ENCODE peak calls at places on chromosomes 11 and 22, in five cellular contexts. One of them, this sample, is unnamed.

GRCh38 chr11:118628861-118629549 is 21.6 kb downstream of the PHLDB1 start:
- DNase-seq in GM13977: no peak
- DNase-seq in prostate gland: no peak
- DNase-seq in HFFc6: no peak
- DNase-seq in CD4-positive, alpha-beta T cell: no peak
- DNase-seq in this sample: no peak

GRCh38 chr11:22703040-22703439 is 36.6 kb downstream of the GAS2 start:
- DNase-seq in CD4-positive, alpha-beta T cell: no peak
- DNase-seq in GM13977: no peak
- DNase-seq in HFFc6: no peak
- DNase-seq in prostate gland: peak
- DNase-seq in this sample: peak

GRCh38 chr11:95076416-95076815 is 9.7 kb downstream of the SRSF8 start:
- DNase-seq in prostate gland: peak
- DNase-seq in GM13977: no peak
- DNase-seq in CD4-positive, alpha-beta T cell: no peak
- DNase-seq in HFFc6: no peak
- DNase-seq in this sample: peak

GRCh38 chr11:103699656-103700055 is 336.8 kb upstream of the DDI1 start:
- DNase-seq in CD4-positive, alpha-beta T cell: no peak
- DNase-seq in GM13977: no peak
- DNase-seq in HFFc6: no peak
- DNase-seq in prostate gland: no peak
- DNase-seq in this sample: no peak

GRCh38 chr11:79236541-79236971 is 204.3 kb downstream of the TENM4 start:
- DNase-seq in CD4-positive, alpha-beta T cell: no peak
- DNase-seq in HFFc6: peak
- DNase-seq in GM13977: no peak
- DNase-seq in prostate gland: no peak
- DNase-seq in this sample: peak

GRCh38 chr11:64181506-64182411 is 4.2 kb upstream of the STIP1 start:
- DNase-seq in CD4-positive, alpha-beta T cell: peak
- DNase-seq in GM13977: peak
- DNase-seq in HFFc6: peak
- DNase-seq in prostate gland: peak
- DNase-seq in this sample: peak

GRCh38 chr11:83364500-83365059 is 78.4 kb upstream of the CCDC90B start:
- DNase-seq in prostate gland: no peak
- DNase-seq in CD4-positive, alpha-beta T cell: no peak
- DNase-seq in HFFc6: no peak
- DNase-seq in GM13977: no peak
- DNase-seq in this sample: no peak

GRCh38 chr11:39327302-39327701 is 2132.2 kb downstream of the LRRC4C start:
- DNase-seq in prostate gland: no peak
- DNase-seq in CD4-positive, alpha-beta T cell: no peak
- DNase-seq in GM13977: no peak
- DNase-seq in HFFc6: no peak
- DNase-seq in this sample: no peak

GRCh38 chr22:46937939-46938338 is 175.5 kb downstream of the TBC1D22A start:
- DNase-seq in CD4-positive, alpha-beta T cell: no peak
- DNase-seq in GM13977: no peak
- DNase-seq in prostate gland: no peak
- DNase-seq in HFFc6: no peak
- DNase-seq in this sample: no peak

GRCh38 chr11:117934526-117935307 is 5.5 kb upstream of the TMPRSS13 start:
- DNase-seq in HFFc6: no peak
- DNase-seq in CD4-positive, alpha-beta T cell: no peak
- DNase-seq in prostate gland: no peak
- DNase-seq in GM13977: no peak
- DNase-seq in this sample: no peak

GRCh38 chr11:85680897-85681296 is 5.1 kb downstream of the CCDC89 start:
- DNase-seq in HFFc6: no peak
- DNase-seq in CD4-positive, alpha-beta T cell: no peak
- DNase-seq in GM13977: no peak
- DNase-seq in prostate gland: no peak
- DNase-seq in this sample: no peak

GRCh38 chr11:35185696-35186095 is 46.7 kb downstream of the CD44 start:
- DNase-seq in prostate gland: no peak
- DNase-seq in CD4-positive, alpha-beta T cell: no peak
- DNase-seq in GM13977: no peak
- DNase-seq in HFFc6: no peak
- DNase-seq in this sample: no peak

GRCh38 chr11:17822021-17822781 is 87.6 kb downstream of the KCNC1 start:
- DNase-seq in HFFc6: peak
- DNase-seq in prostate gland: no peak
- DNase-seq in GM13977: no peak
- DNase-seq in CD4-positive, alpha-beta T cell: no peak
- DNase-seq in this sample: peak

GRCh38 chr11:67006029-67006884 is 16.7 kb upstream of the SYT12 start:
- DNase-seq in HFFc6: no peak
- DNase-seq in prostate gland: no peak
- DNase-seq in GM13977: no peak
- DNase-seq in CD4-positive, alpha-beta T cell: no peak
- DNase-seq in this sample: no peak

GRCh38 chr11:94938399-94939055 is 34.8 kb downstream of the CWC15 start:
- DNase-seq in CD4-positive, alpha-beta T cell: no peak
- DNase-seq in GM13977: no peak
- DNase-seq in HFFc6: peak
- DNase-seq in prostate gland: peak
- DNase-seq in this sample: peak

GRCh38 chr22:27116295-27116694 is 458.9 kb downstream of the MIAT start:
- DNase-seq in CD4-positive, alpha-beta T cell: no peak
- DNase-seq in prostate gland: peak
- DNase-seq in HFFc6: no peak
- DNase-seq in GM13977: no peak
- DNase-seq in this sample: no peak

GRCh38 chr22:40396882-40397281 is 26.5 kb downstream of the SGSM3 start:
- DNase-seq in CD4-positive, alpha-beta T cell: no peak
- DNase-seq in GM13977: no peak
- DNase-seq in prostate gland: peak
- DNase-seq in HFFc6: no peak
- DNase-seq in this sample: no peak

GRCh38 chr11:19577391-19577831 is 135.2 kb upstream of the NAV2 start:
- DNase-seq in GM13977: no peak
- DNase-seq in CD4-positive, alpha-beta T cell: no peak
- DNase-seq in prostate gland: no peak
- DNase-seq in HFFc6: no peak
- DNase-seq in this sample: no peak

GRCh38 chr11:2792376-2793250 is 92.8 kb upstream of the KCNQ1OT1 start:
- DNase-seq in prostate gland: no peak
- DNase-seq in CD4-positive, alpha-beta T cell: no peak
- DNase-seq in GM13977: no peak
- DNase-seq in HFFc6: no peak
- DNase-seq in this sample: no peak

GRCh38 chr22:37242395-37242918 is 1.6 kb downstream of the RAC2 start:
- DNase-seq in HFFc6: no peak
- DNase-seq in CD4-positive, alpha-beta T cell: peak
- DNase-seq in GM13977: peak
- DNase-seq in prostate gland: no peak
- DNase-seq in this sample: no peak

GRCh38 chr11:78008174-78008573 is 13.7 kb upstream of the INTS4 start:
- DNase-seq in GM13977: no peak
- DNase-seq in prostate gland: no peak
- DNase-seq in CD4-positive, alpha-beta T cell: no peak
- DNase-seq in HFFc6: no peak
- DNase-seq in this sample: no peak

GRCh38 chr11:66020212-66020611 is 6.1 kb downstream of the CATSPER1 start:
- DNase-seq in prostate gland: no peak
- DNase-seq in HFFc6: no peak
- DNase-seq in CD4-positive, alpha-beta T cell: no peak
- DNase-seq in GM13977: no peak
- DNase-seq in this sample: no peak

GRCh38 chr11:114040706-114041211 is 18.8 kb upstream of the ZBTB16 start:
- DNase-seq in prostate gland: peak
- DNase-seq in CD4-positive, alpha-beta T cell: no peak
- DNase-seq in HFFc6: peak
- DNase-seq in GM13977: no peak
- DNase-seq in this sample: no peak

GRCh38 chr11:129853508-129854228 is 38.0 kb downstream of the TMEM45B start:
- DNase-seq in prostate gland: peak
- DNase-seq in HFFc6: no peak
- DNase-seq in CD4-positive, alpha-beta T cell: peak
- DNase-seq in GM13977: no peak
- DNase-seq in this sample: peak

GRCh38 chr11:3202305-3202704 is 16.3 kb downstream of the MRGPRG start:
- DNase-seq in GM13977: no peak
- DNase-seq in prostate gland: no peak
- DNase-seq in CD4-positive, alpha-beta T cell: no peak
- DNase-seq in HFFc6: no peak
- DNase-seq in this sample: no peak

GRCh38 chr22:30802202-30803166 is 107.8 kb downstream of the OSBP2 start:
- DNase-seq in HFFc6: peak
- DNase-seq in GM13977: peak
- DNase-seq in prostate gland: peak
- DNase-seq in CD4-positive, alpha-beta T cell: peak
- DNase-seq in this sample: peak

GRCh38 chr11:36583667-36584066 is 10.6 kb upstream of the IFTAP start:
- DNase-seq in prostate gland: no peak
- DNase-seq in GM13977: no peak
- DNase-seq in HFFc6: no peak
- DNase-seq in CD4-positive, alpha-beta T cell: no peak
- DNase-seq in this sample: no peak
- TF ChIP-seq CTCF in prostate gland: no peak
- TF ChIP-seq CTCF in GM13977: no peak
- TF ChIP-seq CTCF in HFFc6: peak
- TF ChIP-seq CTCF in CD4-positive, alpha-beta T cell: no peak
- TF ChIP-seq CTCF in this sample: no peak

GRCh38 chr22:23523746-23524145 is 56.3 kb downstream of the IGLL1 start:
- DNase-seq in GM13977: no peak
- DNase-seq in CD4-positive, alpha-beta T cell: no peak
- DNase-seq in prostate gland: no peak
- DNase-seq in HFFc6: no peak
- DNase-seq in this sample: no peak

GRCh38 chr22:23520875-23521441 is 59.1 kb downstream of the IGLL1 start:
- DNase-seq in prostate gland: no peak
- DNase-seq in HFFc6: peak
- DNase-seq in CD4-positive, alpha-beta T cell: no peak
- DNase-seq in GM13977: no peak
- DNase-seq in this sample: peak

GRCh38 chr22:23522642-23523251 is 57.3 kb downstream of the IGLL1 start:
- DNase-seq in GM13977: no peak
- DNase-seq in CD4-positive, alpha-beta T cell: no peak
- DNase-seq in HFFc6: no peak
- DNase-seq in prostate gland: no peak
- DNase-seq in this sample: no peak

GRCh38 chr22:23519442-23520177 is 60.5 kb downstream of the IGLL1 start:
- DNase-seq in CD4-positive, alpha-beta T cell: no peak
- DNase-seq in HFFc6: no peak
- DNase-seq in GM13977: no peak
- DNase-seq in prostate gland: no peak
- DNase-seq in this sample: no peak

DNA sequence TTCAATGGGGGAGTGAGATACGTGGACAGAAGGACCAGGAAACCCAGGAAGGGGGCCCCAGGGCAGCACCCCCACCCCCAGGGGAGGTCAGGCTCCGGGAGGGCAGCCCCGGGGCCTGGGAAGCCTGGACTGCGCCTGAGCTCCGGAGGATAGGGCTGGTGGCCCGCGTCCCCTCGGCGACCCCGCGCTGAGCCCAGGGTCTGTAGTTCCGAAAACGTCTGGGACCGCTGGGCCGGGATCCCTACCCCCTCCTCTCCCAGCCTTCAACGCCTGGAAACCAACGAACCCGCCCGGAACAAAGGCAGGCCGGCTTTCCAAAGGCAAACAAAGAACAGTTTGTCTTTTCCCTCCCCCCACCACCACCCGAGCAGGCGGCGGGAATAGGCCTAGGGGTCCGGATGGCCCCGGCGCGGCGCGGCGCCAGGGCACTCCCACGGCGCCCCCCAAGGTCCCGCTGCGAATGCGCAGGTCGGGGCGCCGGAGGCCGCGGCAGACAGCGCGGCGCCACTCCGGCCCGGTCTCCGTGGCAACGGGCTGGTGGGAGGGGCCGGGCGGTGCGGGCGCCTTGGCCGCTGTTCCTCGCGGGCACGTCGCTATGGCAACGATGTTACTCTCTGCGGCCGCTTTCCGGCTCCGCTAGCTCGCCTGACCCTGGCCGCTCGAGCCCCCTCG is 58.5 kb downstream of the IGLL1 start:
- DNase-seq in CD4-positive, alpha-beta T cell: peak
- DNase-seq in GM13977: peak
- DNase-seq in HFFc6: peak
- DNase-seq in prostate gland: peak
- DNase-seq in this sample: peak
- TF ChIP-seq CTCF in CD4-positive, alpha-beta T cell: no peak
- TF ChIP-seq CTCF in GM13977: no peak
- TF ChIP-seq CTCF in HFFc6: peak
- TF ChIP-seq CTCF in prostate gland: peak
- TF ChIP-seq CTCF in this sample: no peak

GRCh38 chr11:5232150-5232549 is 2.1 kb downstream of the HBD start:
- DNase-seq in CD4-positive, alpha-beta T cell: no peak
- DNase-seq in prostate gland: no peak
- DNase-seq in HFFc6: no peak
- DNase-seq in GM13977: no peak
- DNase-seq in this sample: no peak

GRCh38 chr11:5228124-5228523 is 1.3 kb upstream of the HBB start:
- DNase-seq in CD4-positive, alpha-beta T cell: no peak
- DNase-seq in prostate gland: no peak
- DNase-seq in GM13977: no peak
- DNase-seq in HFFc6: no peak
- DNase-seq in this sample: no peak

GRCh38 chr11:5233268-5233667 is 1.0 kb downstream of the HBD start:
- DNase-seq in CD4-positive, alpha-beta T cell: no peak
- DNase-seq in HFFc6: no peak
- DNase-seq in prostate gland: no peak
- DNase-seq in GM13977: no peak
- DNase-seq in this sample: no peak

GRCh38 chr11:5226732-5227327 is at the start of gene HBB:
- DNase-seq in prostate gland: no peak
- DNase-seq in CD4-positive, alpha-beta T cell: no peak
- DNase-seq in HFFc6: no peak
- DNase-seq in GM13977: no peak
- DNase-seq in this sample: no peak

GRCh38 chr11:5229388-5229787 is 2.5 kb upstream of the HBB start:
- DNase-seq in HFFc6: no peak
- DNase-seq in GM13977: no peak
- DNase-seq in CD4-positive, alpha-beta T cell: no peak
- DNase-seq in prostate gland: no peak
- DNase-seq in this sample: no peak
- TF ChIP-seq CTCF in HFFc6: no peak
- TF ChIP-seq CTCF in GM13977: no peak
- TF ChIP-seq CTCF in CD4-positive, alpha-beta T cell: no peak
- TF ChIP-seq CTCF in prostate gland: no peak
- TF ChIP-seq CTCF in this sample: no peak

GRCh38 chr22:23373601-23374000 is 193.3 kb downstream of the BCR start:
- DNase-seq in prostate gland: no peak
- DNase-seq in GM13977: no peak
- DNase-seq in HFFc6: no peak
- DNase-seq in CD4-positive, alpha-beta T cell: no peak
- DNase-seq in this sample: no peak

GRCh38 chr22:23380230-23380573 is 199.9 kb downstream of the IGLL1 start:
- DNase-seq in prostate gland: no peak
- DNase-seq in CD4-positive, alpha-beta T cell: no peak
- DNase-seq in HFFc6: no peak
- DNase-seq in GM13977: no peak
- DNase-seq in this sample: no peak

GRCh38 chr22:23375031-23375827 is 194.9 kb downstream of the BCR start:
- DNase-seq in CD4-positive, alpha-beta T cell: no peak
- DNase-seq in prostate gland: no peak
- DNase-seq in HFFc6: no peak
- DNase-seq in GM13977: no peak
- DNase-seq in this sample: no peak

GRCh38 chr22:23377767-23378166 is 197.5 kb downstream of the BCR start:
- DNase-seq in prostate gland: no peak
- DNase-seq in HFFc6: no peak
- DNase-seq in CD4-positive, alpha-beta T cell: no peak
- DNase-seq in GM13977: no peak
- DNase-seq in this sample: no peak

GRCh38 chr22:23376256-23376655 is 195.9 kb downstream of the BCR start:
- DNase-seq in prostate gland: no peak
- DNase-seq in CD4-positive, alpha-beta T cell: no peak
- DNase-seq in GM13977: peak
- DNase-seq in HFFc6: peak
- DNase-seq in this sample: no peak
- TF ChIP-seq CTCF in prostate gland: peak
- TF ChIP-seq CTCF in CD4-positive, alpha-beta T cell: no peak
- TF ChIP-seq CTCF in GM13977: peak
- TF ChIP-seq CTCF in HFFc6: peak
- TF ChIP-seq CTCF in this sample: no peak